ENCODE peak calls at places on chromosomes 12 and 14, in ten cellular contexts. One of them, this sample, is unnamed.
A peak's percentile ranks its signal among the peaks of the same experiment; 100 is the strongest.

GRCh38 chr12:91205791-91206190 is 23.2 kb upstream of the DCN start:
- DNase-seq in mucosa of descending colon: no peak
- DNase-seq in fibroblast of lung: peak; percentile 42
- DNase-seq in left lung: no peak
- DNase-seq in GM23338: no peak
- DNase-seq in GM12878: no peak
- DNase-seq in Peyer's patch: no peak
- DNase-seq in HCT116: no peak
- DNase-seq in fibroblast of the aortic adventitia: no peak
- DNase-seq in endodermal cell: no peak
- DNase-seq in this sample: no peak

GRCh38 chr12:96421014-96421413 is 20.8 kb upstream of the CDK17 start:
- DNase-seq in mucosa of descending colon: no peak
- DNase-seq in fibroblast of lung: no peak
- DNase-seq in left lung: no peak
- DNase-seq in GM23338: no peak
- DNase-seq in GM12878: no peak
- DNase-seq in Peyer's patch: no peak
- DNase-seq in HCT116: no peak
- DNase-seq in fibroblast of the aortic adventitia: no peak
- DNase-seq in endodermal cell: no peak
- DNase-seq in this sample: no peak

GRCh38 chr14:105931808-105932483 is 405.6 kb downstream of the TMEM121 start:
- DNase-seq in mucosa of descending colon: no peak
- DNase-seq in fibroblast of lung: no peak
- DNase-seq in left lung: no peak
- DNase-seq in GM23338: no peak
- DNase-seq in GM12878: no peak
- DNase-seq in Peyer's patch: no peak
- DNase-seq in HCT116: no peak
- DNase-seq in fibroblast of the aortic adventitia: no peak
- DNase-seq in endodermal cell: peak; percentile 7
- DNase-seq in this sample: no peak

GRCh38 chr14:21406213-21406612 is 22.4 kb upstream of the SUPT16H start:
- DNase-seq in mucosa of descending colon: no peak
- DNase-seq in fibroblast of lung: no peak
- DNase-seq in left lung: no peak
- DNase-seq in GM23338: no peak
- DNase-seq in GM12878: no peak
- DNase-seq in Peyer's patch: no peak
- DNase-seq in HCT116: no peak
- DNase-seq in fibroblast of the aortic adventitia: no peak
- DNase-seq in endodermal cell: no peak
- DNase-seq in this sample: no peak

GRCh38 chr12:6303046-6303445 is 7.4 kb upstream of the PLEKHG6 start:
- DNase-seq in mucosa of descending colon: peak; percentile 44
- DNase-seq in fibroblast of lung: no peak
- DNase-seq in left lung: no peak
- DNase-seq in GM23338: no peak
- DNase-seq in GM12878: no peak
- DNase-seq in Peyer's patch: peak; percentile 48
- DNase-seq in HCT116: no peak
- DNase-seq in fibroblast of the aortic adventitia: no peak
- DNase-seq in endodermal cell: no peak
- DNase-seq in this sample: no peak

GRCh38 chr12:19483727-19484126 is 44.4 kb downstream of the AEBP2 start:
- DNase-seq in mucosa of descending colon: no peak
- DNase-seq in fibroblast of lung: no peak
- DNase-seq in left lung: no peak
- DNase-seq in GM23338: no peak
- DNase-seq in GM12878: no peak
- DNase-seq in Peyer's patch: no peak
- DNase-seq in HCT116: no peak
- DNase-seq in fibroblast of the aortic adventitia: no peak
- DNase-seq in endodermal cell: no peak
- DNase-seq in this sample: no peak

GRCh38 chr12:57243521-57244305 is 7.3 kb downstream of the STAC3 start:
- DNase-seq in mucosa of descending colon: peak; percentile 87
- DNase-seq in fibroblast of lung: peak; percentile 39
- DNase-seq in left lung: peak; percentile 92
- DNase-seq in GM23338: peak; percentile 95
- DNase-seq in GM12878: no peak
- DNase-seq in Peyer's patch: peak; percentile 85
- DNase-seq in HCT116: peak; percentile 74
- DNase-seq in fibroblast of the aortic adventitia: peak; percentile 72
- DNase-seq in endodermal cell: peak; percentile 99
- DNase-seq in this sample: peak; percentile 74

GRCh38 chr12:109727039-109727723 is 13.6 kb downstream of the FAM222A start:
- DNase-seq in mucosa of descending colon: no peak
- DNase-seq in fibroblast of lung: no peak
- DNase-seq in left lung: peak; percentile 45
- DNase-seq in GM23338: no peak
- DNase-seq in GM12878: no peak
- DNase-seq in Peyer's patch: peak; percentile 60
- DNase-seq in HCT116: no peak
- DNase-seq in fibroblast of the aortic adventitia: no peak
- DNase-seq in endodermal cell: peak; percentile 47
- DNase-seq in this sample: no peak

DNA sequence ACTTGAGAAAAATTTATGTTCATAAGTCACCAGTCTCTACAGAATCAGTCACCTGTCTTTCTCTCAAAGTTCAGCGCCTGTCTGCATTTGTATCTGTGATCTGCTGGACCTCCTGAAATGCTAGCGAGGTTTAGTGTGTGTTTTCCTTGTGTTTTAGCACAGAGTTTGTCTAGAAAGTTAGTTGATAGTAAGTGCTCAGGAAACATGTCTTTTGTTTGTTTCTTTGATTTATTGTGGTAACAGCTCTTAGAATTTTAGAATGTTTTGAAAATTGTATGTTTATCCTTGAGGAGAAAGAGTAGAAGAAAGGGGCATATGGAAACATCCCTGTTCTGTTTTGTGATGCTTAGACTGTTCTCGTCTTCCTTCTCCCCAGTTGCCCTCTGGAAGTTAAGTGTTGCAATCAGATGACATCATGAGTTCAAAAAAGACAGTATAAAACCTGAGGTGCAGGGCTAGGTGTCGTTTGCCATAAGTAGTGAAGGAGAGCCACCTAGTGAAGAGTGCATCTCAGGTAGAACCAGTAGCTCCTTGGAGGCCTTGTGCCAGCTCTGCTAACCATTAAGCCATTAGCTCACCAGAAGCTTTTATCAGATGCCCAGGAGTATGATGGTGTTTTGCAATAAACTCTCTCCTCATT is 44.8 kb downstream of the FBXW8 start:
- DNase-seq in mucosa of descending colon: peak; percentile 49
- DNase-seq in fibroblast of lung: no peak
- DNase-seq in left lung: no peak
- DNase-seq in GM23338: peak; percentile 15
- DNase-seq in GM12878: no peak
- DNase-seq in Peyer's patch: no peak
- DNase-seq in HCT116: peak; percentile 45
- DNase-seq in fibroblast of the aortic adventitia: peak; percentile 43
- DNase-seq in endodermal cell: peak; percentile 55
- DNase-seq in this sample: peak; percentile 41
- TF ChIP-seq CTCF in mucosa of descending colon: no peak
- TF ChIP-seq CTCF in fibroblast of lung: no peak
- TF ChIP-seq CTCF in left lung: no peak
- TF ChIP-seq CTCF in GM23338: peak; percentile 18
- TF ChIP-seq CTCF in GM12878: peak; percentile 19
- TF ChIP-seq CTCF in Peyer's patch: peak; percentile 70
- TF ChIP-seq CTCF in HCT116: peak; percentile 33
- TF ChIP-seq CTCF in fibroblast of the aortic adventitia: no peak
- TF ChIP-seq CTCF in endodermal cell: peak; percentile 66
- TF ChIP-seq CTCF in this sample: no peak

GRCh38 chr12:49959570-49960473 is 1.9 kb upstream of the AQP5 start:
- DNase-seq in mucosa of descending colon: no peak
- DNase-seq in fibroblast of lung: peak; percentile 59
- DNase-seq in left lung: no peak
- DNase-seq in GM23338: peak; percentile 94
- DNase-seq in GM12878: no peak
- DNase-seq in Peyer's patch: peak; percentile 19
- DNase-seq in HCT116: peak; percentile 50
- DNase-seq in fibroblast of the aortic adventitia: peak; percentile 56
- DNase-seq in endodermal cell: peak; percentile 86
- DNase-seq in this sample: peak; percentile 83

GRCh38 chr12:49962861-49963765 is 1.4 kb downstream of the AQP5 start:
- DNase-seq in mucosa of descending colon: peak; percentile 38
- DNase-seq in fibroblast of lung: peak; percentile 18
- DNase-seq in left lung: peak; percentile 92
- DNase-seq in GM23338: no peak
- DNase-seq in GM12878: no peak
- DNase-seq in Peyer's patch: peak; percentile 23
- DNase-seq in HCT116: peak; percentile 29
- DNase-seq in fibroblast of the aortic adventitia: no peak
- DNase-seq in endodermal cell: peak; percentile 58
- DNase-seq in this sample: no peak

GRCh38 chr12:49960474-49961110 is 1.1 kb upstream of the AQP5 start:
- DNase-seq in mucosa of descending colon: no peak
- DNase-seq in fibroblast of lung: no peak
- DNase-seq in left lung: no peak
- DNase-seq in GM23338: no peak
- DNase-seq in GM12878: no peak
- DNase-seq in Peyer's patch: no peak
- DNase-seq in HCT116: no peak
- DNase-seq in fibroblast of the aortic adventitia: no peak
- DNase-seq in endodermal cell: no peak
- DNase-seq in this sample: no peak

GRCh38 chr12:49961993-49962764 is 507 bp downstream of the AQP5 start:
- DNase-seq in mucosa of descending colon: no peak
- DNase-seq in fibroblast of lung: no peak
- DNase-seq in left lung: no peak
- DNase-seq in GM23338: peak; percentile 66
- DNase-seq in GM12878: no peak
- DNase-seq in Peyer's patch: no peak
- DNase-seq in HCT116: no peak
- DNase-seq in fibroblast of the aortic adventitia: no peak
- DNase-seq in endodermal cell: peak; percentile 79
- DNase-seq in this sample: no peak

DNA sequence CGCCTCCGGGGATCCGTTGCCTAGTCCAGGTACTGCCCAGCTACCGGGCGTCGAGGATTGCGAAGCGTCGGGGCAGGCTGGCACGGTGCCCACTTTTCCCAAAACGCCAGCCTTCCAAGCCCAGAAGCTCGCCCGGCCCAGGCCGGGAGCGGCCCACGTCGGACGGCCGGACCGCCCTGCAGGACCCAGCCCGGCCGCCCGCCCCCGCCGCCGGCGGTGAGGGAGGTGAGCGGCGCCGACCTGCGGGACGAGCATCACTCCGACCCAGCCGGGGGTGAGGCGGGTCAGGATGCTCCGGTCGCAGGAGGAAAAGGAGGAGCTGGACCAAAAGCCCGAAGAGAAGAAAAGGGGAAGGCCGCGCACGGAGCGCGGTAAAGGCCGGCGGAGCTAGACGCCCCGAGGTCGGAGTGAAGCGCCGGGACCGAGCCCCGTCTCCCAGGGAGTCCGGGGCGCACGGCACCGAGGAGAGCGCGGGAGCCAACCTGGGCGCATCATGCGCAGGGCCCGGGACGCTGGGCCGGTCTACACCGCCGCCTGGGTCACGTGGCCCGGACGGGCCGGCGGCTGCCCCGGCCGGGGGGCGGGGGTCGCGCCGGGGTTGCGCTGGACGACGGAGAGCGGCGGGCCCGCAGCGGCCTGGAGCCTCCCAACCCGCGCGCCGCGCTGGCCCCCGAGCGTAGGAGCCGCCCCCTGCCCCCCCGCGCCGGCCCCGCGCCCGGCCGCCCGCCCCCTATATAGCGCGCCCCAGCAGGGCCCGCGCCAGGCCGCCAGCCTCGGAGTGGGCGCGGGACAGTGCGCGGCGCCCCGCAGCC is at the start of gene AQP5:
- DNase-seq in mucosa of descending colon: no peak
- DNase-seq in fibroblast of lung: no peak
- DNase-seq in left lung: no peak
- DNase-seq in GM23338: peak; percentile 64
- DNase-seq in GM12878: no peak
- DNase-seq in Peyer's patch: no peak
- DNase-seq in HCT116: no peak
- DNase-seq in fibroblast of the aortic adventitia: no peak
- DNase-seq in endodermal cell: peak; percentile 81
- DNase-seq in this sample: no peak
- H3K4me3 ChIP-seq in mucosa of descending colon: no peak within 1 kb of the TSS
- H3K4me3 ChIP-seq in fibroblast of lung: no peak within 1 kb of the TSS
- H3K4me3 ChIP-seq in left lung: peak within 1 kb of the TSS; percentile 14
- H3K4me3 ChIP-seq in GM23338: peak within 1 kb of the TSS; percentile 64
- H3K4me3 ChIP-seq in GM12878: no peak within 1 kb of the TSS
- H3K4me3 ChIP-seq in Peyer's patch: no peak within 1 kb of the TSS
- H3K4me3 ChIP-seq in HCT116: peak within 1 kb of the TSS; percentile 3
- H3K4me3 ChIP-seq in fibroblast of the aortic adventitia: peak within 1 kb of the TSS; percentile 35
- H3K4me3 ChIP-seq in endodermal cell: no peak within 1 kb of the TSS
- H3K4me3 ChIP-seq in this sample: peak within 1 kb of the TSS; percentile 19

GRCh38 chr12:121059031-121059898 is 20.2 kb upstream of the OASL start:
- DNase-seq in mucosa of descending colon: no peak
- DNase-seq in fibroblast of lung: no peak
- DNase-seq in left lung: no peak
- DNase-seq in GM23338: no peak
- DNase-seq in GM12878: no peak
- DNase-seq in Peyer's patch: no peak
- DNase-seq in HCT116: no peak
- DNase-seq in fibroblast of the aortic adventitia: no peak
- DNase-seq in endodermal cell: peak; percentile 44
- DNase-seq in this sample: no peak

GRCh38 chr12:121062391-121063045 is 23.5 kb upstream of the OASL start:
- DNase-seq in mucosa of descending colon: no peak
- DNase-seq in fibroblast of lung: no peak
- DNase-seq in left lung: no peak
- DNase-seq in GM23338: no peak
- DNase-seq in GM12878: no peak
- DNase-seq in Peyer's patch: no peak
- DNase-seq in HCT116: no peak
- DNase-seq in fibroblast of the aortic adventitia: no peak
- DNase-seq in endodermal cell: peak; percentile 22
- DNase-seq in this sample: no peak

GRCh38 chr12:121064116-121064515 is 25.1 kb upstream of the OASL start:
- DNase-seq in mucosa of descending colon: no peak
- DNase-seq in fibroblast of lung: no peak
- DNase-seq in left lung: no peak
- DNase-seq in GM23338: no peak
- DNase-seq in GM12878: no peak
- DNase-seq in Peyer's patch: no peak
- DNase-seq in HCT116: no peak
- DNase-seq in fibroblast of the aortic adventitia: no peak
- DNase-seq in endodermal cell: peak; percentile 28
- DNase-seq in this sample: no peak

GRCh38 chr12:121060149-121061001 is 21.3 kb upstream of the OASL start:
- DNase-seq in mucosa of descending colon: peak; percentile 57
- DNase-seq in fibroblast of lung: peak; percentile 16
- DNase-seq in left lung: no peak
- DNase-seq in GM23338: peak; percentile 96
- DNase-seq in GM12878: peak; percentile 56
- DNase-seq in Peyer's patch: peak; percentile 55
- DNase-seq in HCT116: peak; percentile 67
- DNase-seq in fibroblast of the aortic adventitia: peak; percentile 38
- DNase-seq in endodermal cell: peak; percentile 86
- DNase-seq in this sample: peak; percentile 55

GRCh38 chr12:121061831-121062230 is 22.8 kb upstream of the OASL start:
- DNase-seq in mucosa of descending colon: no peak
- DNase-seq in fibroblast of lung: no peak
- DNase-seq in left lung: no peak
- DNase-seq in GM23338: no peak
- DNase-seq in GM12878: no peak
- DNase-seq in Peyer's patch: no peak
- DNase-seq in HCT116: peak; percentile 10
- DNase-seq in fibroblast of the aortic adventitia: peak; percentile 43
- DNase-seq in endodermal cell: peak; percentile 0
- DNase-seq in this sample: peak; percentile 42
- TF ChIP-seq CTCF in mucosa of descending colon: no peak
- TF ChIP-seq CTCF in fibroblast of lung: peak; percentile 36
- TF ChIP-seq CTCF in left lung: no peak
- TF ChIP-seq CTCF in GM23338: peak; percentile 28
- TF ChIP-seq CTCF in GM12878: peak; percentile 43
- TF ChIP-seq CTCF in Peyer's patch: peak; percentile 14
- TF ChIP-seq CTCF in HCT116: peak; percentile 45
- TF ChIP-seq CTCF in fibroblast of the aortic adventitia: peak; percentile 41
- TF ChIP-seq CTCF in endodermal cell: peak; percentile 34
- TF ChIP-seq CTCF in this sample: peak; percentile 30

DNA sequence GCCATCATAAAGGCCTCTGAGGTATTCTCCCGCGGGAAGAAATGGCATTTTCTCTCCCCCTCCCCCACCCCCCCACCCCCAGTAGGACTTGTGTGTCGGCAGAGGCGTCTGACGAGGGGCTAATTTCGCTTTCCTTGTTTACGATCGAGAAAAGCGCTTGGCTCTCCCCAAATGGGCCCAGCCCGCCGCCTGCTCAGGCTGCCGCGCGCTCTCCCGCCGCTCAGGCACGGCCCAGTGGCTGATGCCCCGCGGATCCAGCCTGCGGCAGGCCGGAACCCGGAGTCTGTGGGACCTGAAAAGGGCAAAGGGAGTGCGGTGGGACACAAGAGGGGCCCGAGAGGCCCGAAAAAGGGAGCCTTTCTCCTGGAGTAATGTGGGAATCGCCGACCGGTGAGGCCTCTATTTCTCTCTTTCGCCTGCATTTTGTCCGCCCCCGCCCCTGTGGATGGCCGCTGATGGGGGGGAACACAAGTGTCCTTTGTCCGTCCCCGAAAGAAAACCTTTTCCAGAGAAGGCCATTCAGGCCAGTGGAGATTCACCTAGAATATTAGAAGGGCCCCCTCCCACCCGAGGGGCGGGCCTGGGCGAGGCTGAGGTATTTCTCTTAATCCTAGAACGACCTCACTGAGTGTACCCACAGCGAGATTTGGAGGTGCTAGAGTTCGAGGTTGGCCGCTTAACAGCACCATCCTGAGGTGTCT is 9.0 kb upstream of the HOXC6 start:
- DNase-seq in mucosa of descending colon: no peak
- DNase-seq in fibroblast of lung: no peak
- DNase-seq in left lung: peak; percentile 31
- DNase-seq in GM23338: peak; percentile 78
- DNase-seq in GM12878: no peak
- DNase-seq in Peyer's patch: peak; percentile 46
- DNase-seq in HCT116: no peak
- DNase-seq in fibroblast of the aortic adventitia: no peak
- DNase-seq in endodermal cell: peak; percentile 90
- DNase-seq in this sample: no peak
- H3K4me3 ChIP-seq in mucosa of descending colon: no peak overlapping the region
- H3K4me3 ChIP-seq in fibroblast of lung: no peak overlapping the region
- H3K4me3 ChIP-seq in left lung: no peak overlapping the region
- H3K4me3 ChIP-seq in GM23338: peak overlapping the region; percentile 63
- H3K4me3 ChIP-seq in GM12878: no peak overlapping the region
- H3K4me3 ChIP-seq in Peyer's patch: peak overlapping the region; percentile 21
- H3K4me3 ChIP-seq in HCT116: no peak overlapping the region
- H3K4me3 ChIP-seq in fibroblast of the aortic adventitia: no peak overlapping the region
- H3K4me3 ChIP-seq in endodermal cell: no peak overlapping the region
- H3K4me3 ChIP-seq in this sample: no peak overlapping the region

This sample was measured in fibroblast of pulmonary artery.